ENCODE peak calls at places on chromosomes 1 and 21, in four cellular contexts. U, M, N and A are unnamed samples.

GRCh38 chr1:177368255-177368654 is 197.5 kb downstream of the BRINP2 start:
- DNase-seq in U (no peak), M (no peak), N (no peak), A (no peak)

GRCh38 chr1:79845951-79846350 is 839.4 kb upstream of the ADGRL4 start:
- DNase-seq in U (no peak), M (no peak), N (no peak), A (no peak)

GRCh38 chr1:3431686-3432085 is 22.8 kb upstream of the ARHGEF16 start:
- DNase-seq in U (no peak), M (no peak), N (no peak), A (no peak)

GRCh38 chr1:18020021-18020817 is 87.4 kb upstream of the IGSF21 start:
- DNase-seq in U (no peak), M (no peak), N (no peak), A (no peak)

GRCh38 chr1:101444381-101444780 is 207.6 kb downstream of the S1PR1 start:
- DNase-seq in U (no peak), M (no peak), N (no peak), A (no peak)

GRCh38 chr1:203167026-203167912 is 8.4 kb downstream of the MYBPH start:
- DNase-seq in U (no peak), M (no peak), N (no peak), A (no peak)

GRCh38 chr1:54238353-54239040 is 38.5 kb downstream of the MRPL37 start:
- DNase-seq in U (no peak), M (no peak), N (no peak), A (no peak)

GRCh38 chr1:94803517-94804441 is 16.4 kb upstream of the SLC44A3 start:
- DNase-seq in U (no peak), M (no peak), N (no peak), A (no peak)

GRCh38 chr1:117672756-117673155 is 66.9 kb downstream of the TENT5C start:
- DNase-seq in U (no peak), M (no peak), N (no peak), A (no peak)

GRCh38 chr1:152037920-152038658 is 1.3 kb upstream of the S100A11 start:
- DNase-seq in U (no peak), M (no peak), N (no peak), A (no peak)

GRCh38 chr1:184143449-184143848 is 91.9 kb downstream of the TSEN15 start:
- DNase-seq in U (no peak), M (no peak), N (no peak), A (no peak)

GRCh38 chr1:60831780-60832179 is 250.6 kb upstream of the NFIA start:
- DNase-seq in U (no peak), M (no peak), N (no peak), A (no peak)

GRCh38 chr1:183685112-183685713 is 32.1 kb upstream of the APOBEC4 start:
- DNase-seq in U (no peak), M (peak; percentile 64), N (peak; percentile 30), A (no peak)

GRCh38 chr1:62342270-62342669 is 23.0 kb upstream of the KANK4 start:
- DNase-seq in U (no peak), M (no peak), N (no peak), A (no peak)

GRCh38 chr1:150168960-150169565 is 19.3 kb downstream of the PLEKHO1 start:
- DNase-seq in U (peak; percentile 90), M (peak; percentile 92), N (peak; percentile 75), A (no peak)

GRCh38 chr1:157091186-157091585 is 8.4 kb downstream of the ETV3L start:
- DNase-seq in U (no peak), M (no peak), N (no peak), A (no peak)

GRCh38 chr21:44516342-44516741 is 23.7 kb downstream of the KRTAP10-1 start:
- DNase-seq in U (no peak), M (no peak), N (no peak), A (no peak)

GRCh38 chr1:71828431-71829012 is 453.8 kb downstream of the NEGR1 start:
- DNase-seq in U (no peak), M (no peak), N (no peak), A (no peak)

GRCh38 chr1:10042746-10043145 is 10.0 kb downstream of the UBE4B start:
- DNase-seq in U (no peak), M (no peak), N (no peak), A (no peak)

GRCh38 chr1:229070168-229070567 is 200.7 kb upstream of the RAB4A start:
- DNase-seq in U (peak; percentile 86), M (peak; percentile 79), N (peak; percentile 81), A (peak; percentile 93)

GRCh38 chr21:42060166-42060565 is 11.0 kb upstream of the UMODL1 start:
- DNase-seq in U (peak; percentile 77), M (no peak), N (no peak), A (no peak)

GRCh38 chr1:232880354-232880753 is 70.1 kb upstream of the NTPCR start:
- DNase-seq in U (no peak), M (peak; percentile 61), N (peak; percentile 28), A (peak; percentile 65)

GRCh38 chr1:42319871-42320484 is 15.1 kb downstream of the FOXJ3 start:
- DNase-seq in U (no peak), M (no peak), N (no peak), A (no peak)

GRCh38 chr1:151131832-151132675 is 14.4 kb downstream of the SEMA6C start:
- DNase-seq in U (no peak), M (no peak), N (peak; percentile 34), A (no peak)

GRCh38 chr1:36366091-36366661 is 19.5 kb downstream of the STK40 start:
- DNase-seq in U (peak; percentile 91), M (no peak), N (no peak), A (no peak)

GRCh38 chr1:7644906-7645750 is 126.0 kb upstream of the VAMP3 start:
- DNase-seq in U (peak; percentile 72), M (no peak), N (peak; percentile 88), A (no peak)

GRCh38 chr1:214377886-214378285 is 96.9 kb downstream of the SMYD2 start:
- DNase-seq in U (no peak), M (no peak), N (no peak), A (no peak)

GRCh38 chr1:23417570-23417969 is 7.0 kb downstream of the TCEA3 start:
- DNase-seq in U (no peak), M (no peak), N (peak; percentile 71), A (no peak)

GRCh38 chr1:6292134-6292533 is 31.2 kb upstream of the GPR153 start:
- DNase-seq in U (no peak), M (no peak), N (no peak), A (no peak)

GRCh38 chr1:112718691-112719418 is 3.7 kb upstream of the PPM1J start:
- DNase-seq in U (peak; percentile 96), M (peak; percentile 71), N (peak; percentile 83), A (peak; percentile 95)

GRCh38 chr1:171343727-171344472 is 29.9 kb downstream of the FMO4 start:
- DNase-seq in U (no peak), M (no peak), N (no peak), A (no peak)
- TF ChIP-seq POLR2A in U (no peak), M (no peak), N (no peak), A (no peak)

DNA sequence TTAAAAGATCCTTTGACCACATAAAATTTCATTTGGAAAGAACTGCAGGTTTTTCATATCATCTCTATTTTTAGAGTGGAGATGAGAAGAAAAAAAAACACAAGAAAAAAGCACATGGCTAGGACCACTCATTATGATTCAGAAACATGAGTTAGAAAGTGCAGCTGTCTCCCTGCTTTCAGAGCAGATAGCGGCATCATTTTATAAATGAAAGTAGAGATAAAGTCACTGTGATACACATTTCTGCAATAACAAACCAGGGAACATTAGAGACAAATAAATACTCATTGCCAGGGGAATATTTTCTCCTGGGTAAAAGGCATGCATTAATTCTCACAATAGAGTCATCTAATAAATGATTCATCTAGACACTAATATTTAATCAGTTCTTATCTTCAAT is 87.5 kb upstream of the PLPPR4 start:
- DNase-seq in U (no peak), M (no peak), N (no peak), A (no peak)
- TF ChIP-seq CTCF in U (no peak), M (no peak), N (no peak), A (no peak)

GRCh38 chr1:231334952-231335351 is 2.7 kb downstream of the EXOC8 start:
- DNase-seq in U (no peak), M (no peak), N (no peak), A (no peak)
- H3K4me3 ChIP-seq in U (peak overlapping the region; percentile 84), M (peak overlapping the region; percentile 82), N (peak overlapping the region; percentile 92), A (no peak overlapping the region)

GRCh38 chr1:59144959-59145358 is 151.9 kb upstream of the FGGY start:
- DNase-seq in U (no peak), M (no peak), N (no peak), A (no peak)

GRCh38 chr1:59143824-59144223 is 153.1 kb upstream of the FGGY start:
- DNase-seq in U (no peak), M (no peak), N (no peak), A (no peak)

GRCh38 chr1:59146056-59146455 is 150.8 kb upstream of the FGGY start:
- DNase-seq in U (no peak), M (no peak), N (no peak), A (no peak)

GRCh38 chr1:59149435-59149834 is 147.5 kb upstream of the FGGY start:
- DNase-seq in U (no peak), M (no peak), N (no peak), A (no peak)

GRCh38 chr1:59146651-59147358 is 150.1 kb upstream of the FGGY start:
- DNase-seq in U (peak; percentile 90), M (peak; percentile 33), N (peak; percentile 52), A (no peak)
- TF ChIP-seq POLR2A in U (peak; percentile 8), M (no peak), N (no peak), A (no peak)

GRCh38 chr1:170126691-170127090 is 19.1 kb upstream of the NTMT2 start:
- DNase-seq in U (no peak), M (no peak), N (no peak), A (no peak)
- TF ChIP-seq CTCF in U (no peak), M (no peak), N (no peak), A (no peak)

GRCh38 chr1:26126321-26127084 is 14.9 kb downstream of the PDIK1L start:
- DNase-seq in U (no peak), M (no peak), N (peak; percentile 56), A (peak; percentile 43)
- H3K4me3 ChIP-seq in U (no peak overlapping the region), M (no peak overlapping the region), N (no peak overlapping the region), A (no peak overlapping the region)

GRCh38 chr21:30152792-30153191 is 13.8 kb downstream of the CLDN17 start:
- DNase-seq in U (no peak), M (no peak), N (no peak), A (no peak)
- TF ChIP-seq POLR2A in U (no peak), M (no peak), N (no peak), A (no peak)

GRCh38 chr1:161225534-161226319 is at the start of gene TOMM40L:
- DNase-seq in U (peak; percentile 94), M (peak; percentile 97), N (peak; percentile 84), A (peak; percentile 97)
- TF ChIP-seq CTCF in U (peak; percentile 64), M (peak; percentile 49), N (no peak), A (peak; percentile 40)

GRCh38 chr1:215421772-215422171 is 145.3 kb upstream of the KCTD3 start:
- DNase-seq in U (no peak), M (no peak), N (no peak), A (no peak)

GRCh38 chr1:215416497-215416896 is 150.6 kb upstream of the KCTD3 start:
- DNase-seq in U (no peak), M (no peak), N (no peak), A (no peak)

GRCh38 chr1:215418876-215419442 is 148.1 kb upstream of the KCTD3 start:
- DNase-seq in U (no peak), M (no peak), N (no peak), A (no peak)

GRCh38 chr1:215417122-215417521 is 150.0 kb upstream of the KCTD3 start:
- DNase-seq in U (no peak), M (no peak), N (no peak), A (no peak)
- H3K4me3 ChIP-seq in U (no peak overlapping the region), M (no peak overlapping the region), N (no peak overlapping the region), A (no peak overlapping the region)